ENCODE peak calls at places on chromosomes 12 and 14, in six cellular contexts. J, W, B, Z, P and K are unnamed samples.

GRCh38 chr12:79652521-79652920 is 38.2 kb downstream of the PAWR start:
- DNase-seq in P (no peak), Z (no peak), W (no peak), J (no peak), B (no peak), K (no peak)

GRCh38 chr14:92649934-92650545 is 98.4 kb downstream of the LGMN start:
- DNase-seq in P (no peak), W (no peak), Z (no peak), J (no peak), B (peak), K (no peak)

GRCh38 chr12:50960130-50960529 is 7.8 kb downstream of the HIGD1C start:
- DNase-seq in J (no peak), P (no peak), W (no peak), B (no peak), Z (no peak), K (no peak)

GRCh38 chr14:101226603-101227425 is 323.3 kb upstream of the RTL1 start:
- DNase-seq in P (no peak), J (no peak), W (no peak), B (no peak), Z (no peak), K (no peak)

GRCh38 chr14:59690426-59690825 is 113.8 kb upstream of the CCDC175 start:
- DNase-seq in W (no peak), P (no peak), J (no peak), Z (no peak), B (no peak), K (no peak)

GRCh38 chr14:68662395-68662794 is 130.5 kb downstream of the ZFP36L1 start:
- DNase-seq in Z (no peak), B (no peak), J (no peak), P (no peak), W (no peak), K (no peak)

GRCh38 chr14:68687746-68688145 is 105.1 kb downstream of the ZFP36L1 start:
- DNase-seq in P (no peak), W (no peak), J (no peak), Z (no peak), B (no peak), K (peak)

GRCh38 chr14:103745424-103745823 is 29.8 kb downstream of the ZFYVE21 start:
- DNase-seq in Z (no peak), J (no peak), P (no peak), B (no peak), W (no peak), K (no peak)

GRCh38 chr12:123966596-123966995 is 6.0 kb downstream of the CCDC92 start:
- DNase-seq in Z (no peak), W (no peak), J (no peak), P (no peak), B (no peak), K (no peak)

GRCh38 chr14:102849522-102850379 is 72.5 kb downstream of the TRAF3 start:
- DNase-seq in P (no peak), W (no peak), Z (no peak), J (no peak), B (no peak), K (no peak)

GRCh38 chr12:28759334-28759733 is 389.7 kb upstream of the FAR2 start:
- DNase-seq in Z (no peak), J (no peak), P (no peak), W (no peak), B (no peak), K (peak)

GRCh38 chr12:10143205-10143604 is 13.2 kb upstream of the CLEC7A start:
- DNase-seq in P (no peak), B (no peak), W (peak), J (no peak), Z (no peak), K (peak)

GRCh38 chr14:74437654-74438053 is 11.6 kb upstream of the SYNDIG1L start:
- DNase-seq in P (no peak), J (no peak), B (no peak), Z (no peak), W (no peak), K (no peak)

GRCh38 chr14:96103560-96104460 is 64.6 kb downstream of the C14orf132 start:
- DNase-seq in B (no peak), Z (no peak), J (no peak), P (no peak), W (no peak), K (no peak)

GRCh38 chr12:51632598-51632997 is 41.6 kb downstream of the SCN8A start:
- DNase-seq in J (no peak), B (no peak), P (no peak), W (no peak), Z (no peak), K (no peak)